ENCODE peak calls at places on chromosomes 2 and 18, in seven cellular contexts. Y is central memory CD8-positive, alpha-beta T cell; P is IMR-90; O is stomach; B is amygdala; J is AML-193; X is WTC11. Z is an unnamed sample.

GRCh38 chr2:109679627-109680026 is 65.5 kb downstream of the SOWAHC start:
- DNase-seq in X (no peak), J (no peak), B (no peak), Y (no peak), P (peak), O (no peak), Z (no peak)

GRCh38 chr2:20157606-20157970 is 67.3 kb downstream of the SDC1 start:
- DNase-seq in X (no peak), J (no peak), Y (no peak), B (no peak), O (no peak), P (peak), Z (peak)

GRCh38 chr2:27715318-27716165 is 51.9 kb downstream of the SLC4A1AP start:
- DNase-seq in J (no peak), O (no peak), P (peak), B (peak), X (peak), Y (no peak), Z (peak)

GRCh38 chr2:205543262-205543843 is 138.9 kb upstream of the NRP2 start:
- DNase-seq in B (no peak), X (no peak), Y (no peak), J (no peak), P (no peak), O (no peak), Z (no peak)

GRCh38 chr2:222904557-222905258 is 43.9 kb downstream of the ACSL3 start:
- DNase-seq in Y (no peak), P (peak), J (no peak), O (no peak), X (no peak), B (no peak), Z (peak)

GRCh38 chr18:28175930-28176673 is 828 bp downstream of the CDH2 start:
- DNase-seq in O (no peak), J (no peak), X (peak), Y (no peak), B (no peak), P (peak), Z (peak)

GRCh38 chr2:207189040-207189439 is 23.3 kb upstream of the KLF7 start:
- DNase-seq in O (no peak), X (no peak), B (no peak), P (no peak), J (no peak), Y (no peak), Z (peak)

GRCh38 chr18:5424903-5425302 is 118.9 kb downstream of the EPB41L3 start:
- DNase-seq in B (no peak), Y (no peak), J (peak), X (no peak), P (peak), O (no peak), Z (peak)

GRCh38 chr18:13435596-13436333 is 217.2 kb downstream of the LDLRAD4 start:
- DNase-seq in O (no peak), J (no peak), X (no peak), B (no peak), Y (no peak), P (no peak), Z (peak)

GRCh38 chr2:219020604-219021365 is 20.5 kb downstream of the CFAP65 start:
- DNase-seq in J (no peak), Y (no peak), O (peak), P (no peak), X (no peak), B (no peak), Z (no peak)

GRCh38 chr2:68292108-68292710 is 27.5 kb downstream of the CNRIP1 start:
- DNase-seq in X (no peak), Y (no peak), O (no peak), B (peak), P (peak), J (peak), Z (peak)

GRCh38 chr2:128646691-128647090 is 328.0 kb upstream of the HS6ST1 start:
- DNase-seq in P (no peak), J (no peak), O (peak), Y (no peak), B (no peak), X (no peak), Z (no peak)

GRCh38 chr18:68426731-68427315 is 288.1 kb downstream of the TMX3 start:
- DNase-seq in O (no peak), X (no peak), P (peak), J (no peak), B (no peak), Y (no peak), Z (peak)

GRCh38 chr2:46487667-46488333 is 8.4 kb downstream of the TMEM247 start:
- DNase-seq in B (no peak), X (no peak), Y (no peak), J (no peak), P (peak), O (no peak), Z (peak)

GRCh38 chr2:1328684-1329083 is 84.6 kb upstream of the TPO start:
- DNase-seq in J (no peak), O (no peak), X (no peak), P (no peak), B (no peak), Y (no peak), Z (no peak)

GRCh38 chr2:62577994-62578836 is 72.2 kb upstream of the TMEM17 start:
- DNase-seq in B (no peak), X (no peak), P (peak), O (no peak), J (no peak), Y (no peak), Z (peak)

GRCh38 chr2:239666855-239667376 is 266.1 kb upstream of the HDAC4 start:
- DNase-seq in B (no peak), O (no peak), P (no peak), X (no peak), Y (no peak), J (no peak), Z (no peak)

GRCh38 chr18:49041677-49042570 is 91.2 kb upstream of the SMAD7 start:
- DNase-seq in B (no peak), P (peak), O (peak), J (peak), X (peak), Y (no peak), Z (peak)

Z was measured in GM23248.